ENCODE peak calls at places on chromosomes 11 and 22, in six cellular contexts. P is upper lobe of right lung, E is mammary epithelial cell, Q is psoas muscle, R is HCT116, B is PC-3. S is an unnamed sample. For H3K4me1, the result is how much of the 10 kb centered on the place peaks cover.

GRCh38 chr11:76322593-76323341 is 58.2 kb downstream of the THAP12 start:
- DNase-seq in P (peak), E (no peak), Q (no peak), R (no peak), B (no peak), S (no peak)

GRCh38 chr11:94638902-94639373 is 71.8 kb downstream of the PIWIL4 start:
- DNase-seq in P (no peak), E (peak), Q (no peak), R (no peak), B (no peak), S (no peak)

GRCh38 chr11:113504071-113504470 is 28.9 kb upstream of the DRD2 start:
- DNase-seq in P (no peak), E (no peak), Q (no peak), R (no peak), B (no peak), S (no peak)

GRCh38 chr11:73929388-73929787 is 21.4 kb upstream of the DNAJB13 start:
- DNase-seq in P (no peak), E (no peak), Q (no peak), R (no peak), B (no peak), S (no peak)

GRCh38 chr11:108562746-108563581 is 30.6 kb downstream of the EXPH5 start:
- DNase-seq in P (no peak), E (peak), Q (no peak), R (no peak), B (peak), S (no peak)

GRCh38 chr22:27686534-27686933 is 115.0 kb downstream of the MN1 start:
- DNase-seq in P (no peak), E (no peak), Q (peak), R (peak), B (no peak), S (peak)

GRCh38 chr22:35734517-35734827 is 16.8 kb downstream of the APOL5 start:
- DNase-seq in P (no peak), E (no peak), Q (no peak), R (no peak), B (no peak), S (no peak)

GRCh38 chr11:122165972-122166371 is 50.0 kb upstream of the BLID start:
- DNase-seq in P (no peak), E (no peak), Q (no peak), R (no peak), B (no peak), S (no peak)

GRCh38 chr11:44861829-44862545 is 88.7 kb downstream of the TP53I11 start:
- DNase-seq in P (peak), E (peak), Q (peak), R (peak), B (peak), S (peak)

GRCh38 chr22:40387758-40388157 is 17.4 kb downstream of the SGSM3 start:
- DNase-seq in P (no peak), E (no peak), Q (no peak), R (no peak), B (peak), S (no peak)

GRCh38 chr22:17235149-17235655 is 16.0 kb upstream of the ADA2 start:
- DNase-seq in P (no peak), E (no peak), Q (no peak), R (no peak), B (no peak), S (no peak)

GRCh38 chr11:102614485-102614884 is 10.6 kb downstream of the MMP20 start:
- DNase-seq in P (no peak), E (no peak), Q (no peak), R (no peak), B (peak), S (no peak)

GRCh38 chr22:46293591-46294260 is 2.9 kb upstream of the GTSE1 start:
- DNase-seq in P (no peak), E (no peak), Q (peak), R (no peak), B (no peak), S (no peak)

GRCh38 chr22:48340191-48340590 is 1487.5 kb downstream of the BRD1 start:
- DNase-seq in P (no peak), E (no peak), Q (no peak), R (no peak), B (no peak), S (no peak)

GRCh38 chr11:398826-399225 is 4.8 kb downstream of the PKP3 start:
- DNase-seq in P (no peak), E (no peak), Q (no peak), R (no peak), B (no peak), S (no peak)

GRCh38 chr22:17095538-17095937 is 10.7 kb downstream of the IL17RA start:
- DNase-seq in P (peak), E (no peak), Q (no peak), R (no peak), B (no peak), S (no peak)

GRCh38 chr11:66123902-66124301 is 53.8 kb downstream of the PACS1 start:
- DNase-seq in P (no peak), E (no peak), Q (no peak), R (no peak), B (no peak), S (no peak)

GRCh38 chr11:99934008-99934407 is 753.1 kb upstream of the ARHGAP42 start:
- DNase-seq in P (no peak), E (no peak), Q (no peak), R (no peak), B (peak), S (no peak)

GRCh38 chr11:40129276-40129675 is 1330.2 kb downstream of the LRRC4C start:
- DNase-seq in P (no peak), E (no peak), Q (no peak), R (no peak), B (peak), S (no peak)

GRCh38 chr11:114925591-114925990 is 247.3 kb downstream of the NXPE2 start:
- DNase-seq in P (no peak), E (no peak), Q (no peak), R (no peak), B (no peak), S (no peak)

GRCh38 chr11:85740464-85741400 is 54.7 kb upstream of the CCDC89 start:
- DNase-seq in P (no peak), E (no peak), Q (no peak), R (no peak), B (peak), S (no peak)

GRCh38 chr11:31817621-31818493 is 6.7 kb upstream of the PAX6 start:
- DNase-seq in P (no peak), E (no peak), Q (no peak), R (no peak), B (no peak), S (no peak)

GRCh38 chr11:71336176-71336995 is 84.0 kb upstream of the SHANK2 start:
- DNase-seq in P (peak), E (no peak), Q (no peak), R (no peak), B (no peak), S (no peak)

GRCh38 chr11:93846411-93846810 is 4.0 kb downstream of the VSTM5 start:
- DNase-seq in P (no peak), E (no peak), Q (no peak), R (no peak), B (peak), S (no peak)

GRCh38 chr11:75868990-75869389 is 54.0 kb downstream of the UVRAG start:
- DNase-seq in P (no peak), E (no peak), Q (no peak), R (no peak), B (no peak), S (no peak)

GRCh38 chr22:50731811-50732624 is 6.0 kb upstream of the ACR start:
- DNase-seq in P (peak), E (peak), Q (no peak), R (peak), B (peak), S (peak)

GRCh38 chr11:124870430-124870829 is 5.2 kb downstream of the ROBO3 start:
- DNase-seq in P (no peak), E (no peak), Q (no peak), R (no peak), B (no peak), S (no peak)

GRCh38 chr11:130449996-130450419 is 1.6 kb downstream of the ADAMTS15 start:
- DNase-seq in P (peak), E (no peak), Q (peak), R (no peak), B (no peak), S (peak)

GRCh38 chr11:46555269-46556054 is 38.4 kb downstream of the AMBRA1 start:
- DNase-seq in P (no peak), E (no peak), Q (no peak), R (no peak), B (no peak), S (no peak)

GRCh38 chr11:90757851-90758494 is 535.1 kb upstream of the CHORDC1 start:
- DNase-seq in P (no peak), E (no peak), Q (no peak), R (no peak), B (peak), S (no peak)

GRCh38 chr11:118443590-118444218 is 7.4 kb downstream of the KMT2A start:
- DNase-seq in P (no peak), E (no peak), Q (no peak), R (no peak), B (no peak), S (no peak)

GRCh38 chr11:70901951-70902521 is 350.3 kb downstream of the SHANK2 start:
- DNase-seq in P (peak), E (no peak), Q (no peak), R (no peak), B (no peak), S (no peak)

GRCh38 chr11:115159122-115159665 is 345.0 kb downstream of the CADM1 start:
- DNase-seq in P (no peak), E (no peak), Q (no peak), R (no peak), B (no peak), S (no peak)

GRCh38 chr11:13924801-13925327 is 37.7 kb upstream of the SPON1 start:
- DNase-seq in P (no peak), E (no peak), Q (no peak), R (no peak), B (no peak), S (no peak)

GRCh38 chr11:45333023-45333422 is 46.9 kb upstream of the SYT13 start:
- DNase-seq in P (no peak), E (no peak), Q (no peak), R (no peak), B (no peak), S (no peak)

DNA sequence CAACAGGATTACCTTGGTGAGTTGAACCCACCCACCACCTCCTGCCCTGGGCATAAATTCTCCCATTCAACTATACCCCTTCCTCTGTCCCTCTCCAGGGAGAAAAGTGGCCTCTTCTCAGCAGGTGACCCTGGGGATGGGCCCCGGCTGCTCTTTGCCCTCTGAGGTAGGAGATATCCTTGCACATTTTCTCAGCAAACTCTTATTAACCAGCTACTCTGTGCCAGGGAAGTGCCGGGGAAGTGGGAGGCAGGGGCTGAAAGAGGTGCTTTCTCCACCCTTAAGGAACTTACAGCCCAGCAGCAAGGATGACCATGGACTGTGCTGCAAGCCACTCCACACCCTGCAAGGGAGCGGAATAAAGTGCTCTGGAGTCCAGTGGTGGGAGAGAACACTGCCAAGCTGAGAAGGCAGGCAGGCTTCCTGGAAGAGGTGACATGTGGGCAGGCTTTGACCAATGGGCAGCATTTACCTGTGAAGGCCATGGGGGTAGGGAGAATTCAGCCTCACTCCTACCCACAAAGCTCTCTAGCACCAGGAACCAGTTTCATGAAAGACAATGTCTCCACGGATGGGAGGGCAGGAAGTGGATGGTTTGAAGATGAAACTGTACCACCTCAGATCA is 21.9 kb upstream of the OAF start:
- DNase-seq in P (peak), E (no peak), Q (no peak), R (no peak), B (no peak), S (peak)
- H3K4me1 ChIP-seq in P (under half), E (under half), Q (under half), R (under half), B (under half), S (under half)

GRCh38 chr11:10181811-10182210 is 112.2 kb downstream of the SBF2 start:
- DNase-seq in P (no peak), E (no peak), Q (no peak), R (peak), B (peak), S (no peak)
- H3K4me3 ChIP-seq in P (no peak), E (no peak), Q (no peak), R (no peak), B (no peak), S (no peak)

DNA sequence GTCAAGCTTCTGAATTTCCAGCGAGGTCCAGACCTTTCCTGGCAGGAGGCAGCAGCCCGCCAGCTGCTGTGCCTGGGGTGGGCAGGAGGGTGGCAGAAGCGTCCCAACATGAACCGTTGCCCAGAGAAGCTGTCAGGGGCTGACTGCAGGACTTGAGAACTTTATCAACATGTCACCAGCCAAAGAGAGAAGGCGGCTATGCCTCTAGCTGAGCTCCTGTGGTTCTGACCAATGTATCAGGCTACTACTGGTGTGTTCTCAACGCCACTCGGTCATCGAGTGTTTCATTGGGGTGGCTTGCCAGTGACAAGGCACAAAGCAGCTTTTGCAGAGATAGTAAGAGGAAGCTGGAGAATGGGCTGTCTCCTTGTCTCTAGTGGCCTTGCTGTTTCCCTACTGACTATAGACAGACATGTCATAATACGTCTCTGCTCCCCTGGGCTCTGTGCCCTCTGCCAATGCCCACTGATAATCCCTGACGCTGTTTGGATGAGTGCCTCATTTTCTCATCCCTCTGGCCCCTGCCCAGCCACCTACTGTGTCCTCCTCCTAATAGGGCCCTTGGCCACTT is 17.6 kb upstream of the ASCC2 start:
- DNase-seq in P (no peak), E (no peak), Q (peak), R (no peak), B (no peak), S (no peak)
- TF ChIP-seq CTCF in P (no peak), E (no peak), Q (peak), R (no peak), B (no peak), S (no peak)

GRCh38 chr22:31952459-31952858 is 8.1 kb downstream of the YWHAH start:
- DNase-seq in P (no peak), E (peak), Q (no peak), R (no peak), B (peak), S (no peak)

GRCh38 chr22:31952094-31952401 is 7.7 kb downstream of the YWHAH start:
- DNase-seq in P (no peak), E (no peak), Q (no peak), R (no peak), B (no peak), S (no peak)

GRCh38 chr22:31954535-31955326 is 10.4 kb downstream of the YWHAH start:
- DNase-seq in P (peak), E (no peak), Q (peak), R (no peak), B (no peak), S (no peak)

GRCh38 chr22:31951201-31952093 is 7.1 kb downstream of the YWHAH start:
- DNase-seq in P (peak), E (no peak), Q (no peak), R (no peak), B (peak), S (no peak)

GRCh38 chr22:31953251-31953650 is 8.9 kb downstream of the YWHAH start:
- DNase-seq in P (no peak), E (no peak), Q (no peak), R (no peak), B (no peak), S (no peak)
- H3K4me1 ChIP-seq in P (under half), E (under half), Q (under half), R (under half), B (under half), S (under half)

DNA sequence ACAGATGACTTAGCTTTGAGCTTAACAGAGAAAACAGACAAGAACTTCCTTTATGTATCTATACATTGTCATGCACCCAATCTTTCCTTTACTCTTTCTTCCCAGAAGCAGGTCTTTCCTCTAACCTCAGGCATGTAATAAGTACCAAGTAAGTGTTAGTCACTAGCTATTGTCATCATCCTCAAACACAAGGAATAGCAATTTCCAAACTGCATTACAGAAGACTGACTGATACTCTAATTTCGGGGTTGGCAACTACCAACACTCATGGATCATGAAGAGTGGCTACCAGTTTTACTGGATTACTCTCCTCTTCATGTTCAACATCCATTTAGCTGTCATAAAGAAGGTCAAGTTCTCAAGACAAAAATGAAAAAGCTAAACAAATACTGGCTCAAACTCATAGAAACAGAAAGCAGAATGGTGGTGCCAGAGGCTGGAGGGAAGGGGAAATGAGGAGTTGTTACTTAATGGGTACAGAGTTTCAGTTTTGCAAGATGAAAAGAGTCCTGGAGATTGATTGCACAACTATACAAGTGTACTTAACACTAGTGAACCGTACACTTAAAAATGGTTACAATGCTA is 111.6 kb downstream of the SIK3 start:
- DNase-seq in P (no peak), E (peak), Q (no peak), R (no peak), B (peak), S (no peak)
- H3K4me3 ChIP-seq in P (peak), E (peak), Q (no peak), R (no peak), B (peak), S (no peak)

GRCh38 chr11:97451441-97451840 is 1061.6 kb downstream of the JRKL start:
- DNase-seq in P (no peak), E (no peak), Q (no peak), R (no peak), B (no peak), S (no peak)

GRCh38 chr11:97460091-97460490 is 1070.3 kb downstream of the JRKL start:
- DNase-seq in P (no peak), E (no peak), Q (no peak), R (no peak), B (no peak), S (no peak)

DNA sequence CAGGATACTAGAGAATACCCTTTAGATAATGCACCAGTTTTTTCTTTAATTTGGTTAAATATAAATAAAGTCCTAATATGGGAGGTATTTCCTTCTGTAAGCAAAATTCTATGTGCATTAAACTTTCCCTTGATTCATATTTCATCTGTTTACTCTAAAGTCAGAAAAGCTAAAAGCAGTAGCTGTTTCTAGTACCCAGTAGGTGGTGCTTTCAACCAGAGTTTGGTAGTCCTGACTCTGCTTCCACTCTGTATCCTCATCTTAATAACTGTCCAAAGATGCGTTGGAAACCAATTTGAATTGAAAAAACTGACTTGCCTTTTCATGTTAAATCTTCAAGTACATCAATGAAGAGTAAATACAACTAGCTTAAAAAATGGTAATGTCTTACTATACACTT is 1065.2 kb downstream of the JRKL start:
- DNase-seq in P (no peak), E (no peak), Q (no peak), R (no peak), B (peak), S (no peak)
- TF ChIP-seq CTCF in P (peak), E (peak), Q (no peak), R (no peak), B (peak), S (no peak)

DNA sequence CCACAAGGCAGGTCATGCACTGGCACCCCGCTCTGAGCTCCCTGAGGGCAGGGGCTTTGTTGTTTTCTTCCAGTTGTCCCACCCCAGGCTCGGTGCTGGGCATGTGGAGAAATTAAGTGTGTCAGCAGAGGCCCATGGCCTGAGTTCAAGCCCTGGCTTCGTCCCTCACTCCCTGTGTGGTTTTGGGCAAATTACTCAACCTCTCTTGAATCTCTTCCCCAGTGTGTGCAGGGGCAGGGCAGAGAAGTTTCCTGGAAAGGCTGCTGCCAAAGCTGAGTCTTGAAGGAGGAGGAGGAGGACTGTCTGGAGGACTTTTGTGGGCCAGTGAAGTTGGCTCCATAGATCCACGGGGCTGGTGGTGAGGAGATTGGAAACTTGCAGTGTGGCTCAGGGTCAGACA is 138.1 kb upstream of the E2F8 start:
- DNase-seq in P (no peak), E (no peak), Q (peak), R (no peak), B (no peak), S (no peak)
- H3K4me1 ChIP-seq in P (under half), E (under half), Q (under half), R (under half), B (under half), S (under half)

GRCh38 chr11:96177132-96177531 is 165.9 kb downstream of the MAML2 start:
- DNase-seq in P (no peak), E (no peak), Q (no peak), R (no peak), B (no peak), S (no peak)

GRCh38 chr11:96178014-96178745 is 164.8 kb downstream of the MAML2 start:
- DNase-seq in P (no peak), E (no peak), Q (no peak), R (no peak), B (no peak), S (no peak)

GRCh38 chr11:96179905-96180304 is 163.1 kb downstream of the MAML2 start:
- DNase-seq in P (no peak), E (no peak), Q (no peak), R (no peak), B (no peak), S (no peak)

GRCh38 chr11:96185220-96185768 is 157.7 kb downstream of the MAML2 start:
- DNase-seq in P (no peak), E (no peak), Q (no peak), R (no peak), B (no peak), S (no peak)

GRCh38 chr11:96180341-96180740 is 162.7 kb downstream of the MAML2 start:
- DNase-seq in P (no peak), E (no peak), Q (no peak), R (no peak), B (no peak), S (no peak)
- H3K4me3 ChIP-seq in P (no peak), E (no peak), Q (no peak), R (no peak), B (no peak), S (no peak)

S was measured in uterus.